ENCODE peak calls at places on chromosomes 1 and 21, in six cellular contexts. Q is tibial artery, X is vagina, F is uterus, R is NT2/D1, D is left ventricle myocardium inferior. U is an unnamed sample.
A peak's percentile ranks its signal among the peaks of the same experiment; 100 is the strongest.

GRCh38 chr21:32463367-32463766 is 50.9 kb downstream of the EVA1C start:
- DNase-seq in D (no peak), X (no peak), F (peak; percentile 47), Q (peak; percentile 78), R (no peak), U (peak; percentile 73)

GRCh38 chr1:200034821-200035396 is 7.4 kb downstream of the NR5A2 start:
- DNase-seq in Q (no peak), R (no peak), F (no peak), D (no peak), X (no peak), U (no peak)

GRCh38 chr1:26161408-26162219 is 2.7 kb downstream of the FAM110D start:
- DNase-seq in Q (peak; percentile 77), D (peak; percentile 74), F (peak; percentile 47), R (no peak), X (no peak), U (no peak)

GRCh38 chr1:45337630-45338320 is 2.2 kb upstream of the TOE1 start:
- DNase-seq in X (no peak), F (no peak), D (no peak), R (no peak), Q (no peak), U (no peak)

GRCh38 chr1:5611431-5611830 is 380.8 kb downstream of the NPHP4 start:
- DNase-seq in Q (no peak), F (no peak), X (no peak), D (no peak), R (no peak), U (no peak)

GRCh38 chr1:25690396-25690956 is 73.9 kb downstream of the MAN1C1 start:
- DNase-seq in Q (no peak), F (peak; percentile 8), R (no peak), D (no peak), X (no peak), U (no peak)

GRCh38 chr1:6625579-6626149 is 996 bp downstream of the THAP3 start:
- DNase-seq in X (no peak), Q (no peak), D (no peak), F (no peak), R (no peak), U (no peak)

GRCh38 chr1:205270764-205271163 is 43.0 kb downstream of the TMCC2 start:
- DNase-seq in R (no peak), D (no peak), F (no peak), Q (no peak), X (no peak), U (no peak)

GRCh38 chr1:9315411-9316079 is 22.9 kb downstream of the SPSB1 start:
- DNase-seq in F (no peak), R (no peak), Q (peak; percentile 82), X (no peak), D (peak; percentile 13), U (no peak)

GRCh38 chr1:55378582-55378981 is 163.4 kb upstream of the USP24 start:
- DNase-seq in D (no peak), R (peak; percentile 72), F (peak; percentile 23), X (no peak), Q (peak; percentile 78), U (peak; percentile 65)

GRCh38 chr1:183676515-183677189 is 23.5 kb upstream of the APOBEC4 start:
- DNase-seq in D (no peak), X (no peak), F (no peak), Q (no peak), R (no peak), U (no peak)

GRCh38 chr1:188070848-188071247 is 1242.1 kb downstream of the PLA2G4A start:
- DNase-seq in X (no peak), R (no peak), F (no peak), D (no peak), Q (no peak), U (no peak)

GRCh38 chr1:226217273-226217672 is 6.2 kb upstream of the MIXL1 start:
- DNase-seq in X (no peak), Q (no peak), F (no peak), R (no peak), D (no peak), U (no peak)

GRCh38 chr1:199691540-199691939 is 336.0 kb upstream of the NR5A2 start:
- DNase-seq in X (no peak), F (no peak), R (peak; percentile 59), D (no peak), Q (no peak), U (no peak)

GRCh38 chr1:232628335-232629214 is 1.4 kb downstream of the SIPA1L2 start:
- DNase-seq in D (no peak), X (no peak), F (no peak), Q (no peak), R (no peak), U (no peak)

GRCh38 chr1:42037586-42037985 is 115.6 kb upstream of the GUCA2B start:
- DNase-seq in Q (no peak), R (no peak), D (no peak), X (no peak), F (no peak), U (no peak)

GRCh38 chr1:178633068-178633467 is 92.0 kb upstream of the RALGPS2 start:
- DNase-seq in F (no peak), D (no peak), X (no peak), R (no peak), Q (no peak), U (no peak)

GRCh38 chr1:223714849-223715709 is 2.7 kb downstream of the CAPN2 start:
- DNase-seq in X (no peak), R (no peak), D (no peak), Q (no peak), F (no peak), U (no peak)

GRCh38 chr1:233328661-233329498 is 1.4 kb downstream of the MAP3K21 start:
- DNase-seq in Q (no peak), X (no peak), F (peak; percentile 13), D (no peak), R (no peak), U (peak; percentile 19)

GRCh38 chr1:233490488-233490887 is 123.4 kb upstream of the KCNK1 start:
- DNase-seq in X (no peak), Q (no peak), D (no peak), F (no peak), R (no peak), U (no peak)

GRCh38 chr1:23556661-23557470 is 2.4 kb downstream of the ID3 start:
- DNase-seq in R (no peak), X (no peak), F (no peak), Q (no peak), D (no peak), U (no peak)

GRCh38 chr1:9426291-9426711 is 113.0 kb upstream of the SLC25A33 start:
- DNase-seq in X (no peak), F (no peak), D (no peak), Q (no peak), R (no peak), U (no peak)

GRCh38 chr1:223776826-223777454 is 64.6 kb downstream of the CAPN2 start:
- DNase-seq in D (no peak), Q (no peak), R (no peak), X (no peak), F (no peak), U (no peak)

GRCh38 chr21:31184462-31184861 is 146.2 kb upstream of the KRTAP19-8 start:
- DNase-seq in X (no peak), D (no peak), Q (no peak), R (no peak), F (no peak), U (no peak)

GRCh38 chr1:161993576-161993975 is 30.1 kb downstream of the OLFML2B start:
- DNase-seq in F (no peak), Q (peak; percentile 47), X (no peak), R (no peak), D (no peak), U (no peak)

GRCh38 chr1:22778842-22779520 is 68.3 kb downstream of the EPHB2 start:
- DNase-seq in Q (no peak), F (peak; percentile 59), D (peak; percentile 64), R (no peak), X (no peak), U (no peak)

GRCh38 chr1:77143529-77144121 is 75.6 kb downstream of the PIGK start:
- DNase-seq in D (no peak), R (no peak), Q (no peak), X (no peak), F (no peak), U (no peak)

GRCh38 chr1:6584126-6585080 is 4.6 kb downstream of the ZBTB48 start:
- DNase-seq in Q (no peak), D (no peak), R (no peak), X (no peak), F (no peak), U (no peak)

DNA sequence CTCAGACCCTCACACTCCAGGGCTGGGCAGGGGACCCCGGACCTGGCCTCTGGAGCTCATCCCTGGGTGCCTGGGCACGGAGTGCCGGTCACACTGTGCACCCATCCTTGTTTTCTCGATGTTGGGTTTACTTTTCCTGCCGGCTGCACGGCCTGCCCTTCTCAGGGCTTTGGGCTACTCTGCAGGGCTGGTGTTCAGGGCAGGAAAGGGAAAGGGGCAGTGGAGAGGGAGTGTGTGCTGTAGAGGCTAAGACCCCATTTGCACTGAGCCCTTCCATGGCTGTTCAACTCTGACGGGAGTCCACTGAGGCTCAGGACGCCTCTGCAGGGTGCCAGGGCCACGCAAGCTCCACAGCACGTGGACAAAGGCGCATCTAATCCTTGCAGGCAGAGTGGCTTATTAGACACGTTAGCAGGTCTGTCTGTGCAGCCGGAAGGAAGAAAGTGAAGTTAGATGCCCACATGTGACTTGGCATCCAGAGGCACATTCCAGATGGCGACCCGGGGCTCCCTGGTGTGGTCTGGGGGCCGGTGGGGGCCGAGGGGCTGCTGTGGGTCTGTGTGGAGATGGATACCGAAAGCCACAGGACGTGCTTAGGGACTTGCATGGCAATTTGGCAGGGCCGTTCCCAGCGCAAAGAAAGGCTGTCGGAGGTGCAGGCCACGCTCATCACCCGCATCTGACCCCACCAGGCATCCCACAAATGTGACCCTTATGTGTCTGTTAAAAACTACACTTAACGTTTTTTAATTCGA is 33.6 kb downstream of the COL18A1 start:
- DNase-seq in Q (no peak), F (no peak), X (no peak), D (no peak), R (no peak), U (no peak)
- H3K4me1 ChIP-seq in Q (peaks cover 4% of the 10 kb centered on the region), F (peaks cover 8% of the 10 kb centered on the region), X (peaks cover 55% of the 10 kb centered on the region), D (peaks cover 45% of the 10 kb centered on the region), R (peaks cover 27% of the 10 kb centered on the region), U (no peaks in the 10 kb centered on the region)

GRCh38 chr1:15201849-15202551 is 45.0 kb upstream of the FHAD1 start:
- DNase-seq in Q (no peak), X (no peak), R (no peak), F (no peak), D (no peak), U (no peak)
- H3K4me1 ChIP-seq in Q (no peaks in the 10 kb centered on the region), X (peaks cover 33% of the 10 kb centered on the region), R (peaks cover 10% of the 10 kb centered on the region), F (no peaks in the 10 kb centered on the region), D (peaks cover 22% of the 10 kb centered on the region), U (peaks cover 5% of the 10 kb centered on the region)

DNA sequence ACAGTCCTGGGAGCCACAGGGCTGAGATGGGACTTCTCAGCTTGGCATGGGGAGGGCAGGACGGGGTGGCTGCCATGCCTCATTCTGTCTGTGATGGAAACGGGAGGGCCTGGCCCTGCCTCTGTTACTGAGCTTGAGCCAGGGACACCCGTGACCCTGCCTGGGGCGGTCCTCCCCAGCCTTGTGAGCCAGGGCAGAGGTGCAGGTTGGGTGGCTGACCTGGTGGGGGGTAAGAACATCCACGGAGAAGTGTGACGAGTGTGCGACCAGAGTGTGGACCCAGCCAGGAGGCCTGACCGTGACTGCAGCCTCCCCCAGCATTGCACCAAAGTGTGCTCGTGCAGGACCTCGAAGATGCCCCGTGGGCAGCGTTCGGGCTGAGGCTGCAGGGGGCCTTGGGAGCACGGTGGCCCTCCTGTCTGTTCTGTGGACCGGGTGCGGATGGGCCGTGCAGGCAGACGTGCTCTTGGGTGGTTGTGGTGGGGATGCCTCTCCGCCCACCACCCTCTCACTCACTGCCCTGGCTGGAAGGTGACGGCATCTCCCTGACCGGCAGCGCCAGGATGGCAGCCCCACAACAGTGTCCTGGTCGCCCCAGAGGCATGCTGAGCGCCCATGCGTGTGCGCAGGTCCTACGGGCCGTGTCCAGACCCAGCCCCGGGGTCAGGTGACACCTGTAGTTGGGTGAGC is 45.4 kb downstream of the SKI start:
- DNase-seq in X (no peak), R (no peak), D (no peak), F (no peak), Q (peak; percentile 85), U (no peak)
- H3K4me1 ChIP-seq in X (peaks cover 100% of the 10 kb centered on the region), R (peaks cover 42% of the 10 kb centered on the region), D (peaks cover 99% of the 10 kb centered on the region), F (peaks cover 73% of the 10 kb centered on the region), Q (peaks cover 9% of the 10 kb centered on the region), U (peaks cover 28% of the 10 kb centered on the region)

GRCh38 chr1:98398649-98399048 is 262.9 kb upstream of the SNX7 start:
- DNase-seq in D (no peak), Q (no peak), F (no peak), R (no peak), X (no peak), U (no peak)
- H3K4me1 ChIP-seq in D (no peaks in the 10 kb centered on the region), Q (no peaks in the 10 kb centered on the region), F (no peaks in the 10 kb centered on the region), R (no peaks in the 10 kb centered on the region), X (no peaks in the 10 kb centered on the region), U (no peaks in the 10 kb centered on the region)